ENCODE peak calls at places on chromosome 4, in eight cellular contexts. One of them, this sample, is unnamed.
A peak's percentile ranks its signal among the peaks of the same experiment; 100 is the strongest.

GRCh38 chr4:132709024-132709423 is 440.1 kb upstream of the PCDH10 start:
- DNase-seq in right lobe of liver: no peak
- DNase-seq in transverse colon: no peak
- DNase-seq in IMR-90: no peak
- DNase-seq in stomach: no peak
- DNase-seq in thyroid gland: no peak
- DNase-seq in gastrocnemius medialis: no peak
- DNase-seq in body of pancreas: no peak
- DNase-seq in this sample: no peak

GRCh38 chr4:39548425-39549067 is 21.3 kb upstream of the UGDH start:
- DNase-seq in right lobe of liver: no peak
- DNase-seq in transverse colon: no peak
- DNase-seq in IMR-90: peak; percentile 45
- DNase-seq in gastrocnemius medialis: no peak
- DNase-seq in body of pancreas: no peak
- DNase-seq in stomach: no peak
- DNase-seq in thyroid gland: no peak
- DNase-seq in this sample: no peak

GRCh38 chr4:13543648-13544555 is at the start of gene NKX3-2:
- DNase-seq in thyroid gland: no peak
- DNase-seq in body of pancreas: no peak
- DNase-seq in right lobe of liver: no peak
- DNase-seq in transverse colon: no peak
- DNase-seq in gastrocnemius medialis: no peak
- DNase-seq in stomach: no peak
- DNase-seq in IMR-90: peak; percentile 20
- DNase-seq in this sample: no peak

GRCh38 chr4:147078875-147079658 is 133.4 kb upstream of the TTC29 start:
- DNase-seq in IMR-90: no peak
- DNase-seq in stomach: no peak
- DNase-seq in transverse colon: no peak
- DNase-seq in thyroid gland: peak; percentile 39
- DNase-seq in gastrocnemius medialis: no peak
- DNase-seq in right lobe of liver: no peak
- DNase-seq in body of pancreas: no peak
- DNase-seq in this sample: peak; percentile 25

GRCh38 chr4:142265536-142265935 is 580.6 kb downstream of the INPP4B start:
- DNase-seq in body of pancreas: peak; percentile 22
- DNase-seq in IMR-90: peak; percentile 75
- DNase-seq in thyroid gland: no peak
- DNase-seq in transverse colon: no peak
- DNase-seq in right lobe of liver: no peak
- DNase-seq in gastrocnemius medialis: peak; percentile 69
- DNase-seq in stomach: no peak
- DNase-seq in this sample: no peak

GRCh38 chr4:14184265-14184664 is 556.7 kb upstream of the BOD1L1 start:
- DNase-seq in gastrocnemius medialis: no peak
- DNase-seq in transverse colon: no peak
- DNase-seq in thyroid gland: no peak
- DNase-seq in IMR-90: peak; percentile 16
- DNase-seq in body of pancreas: no peak
- DNase-seq in right lobe of liver: no peak
- DNase-seq in stomach: no peak
- DNase-seq in this sample: no peak

GRCh38 chr4:108943371-108943770 is 180.5 kb upstream of the ETNPPL start:
- DNase-seq in body of pancreas: no peak
- DNase-seq in IMR-90: no peak
- DNase-seq in thyroid gland: no peak
- DNase-seq in gastrocnemius medialis: no peak
- DNase-seq in transverse colon: no peak
- DNase-seq in right lobe of liver: no peak
- DNase-seq in stomach: no peak
- DNase-seq in this sample: no peak

GRCh38 chr4:107647591-107647990 is 72.4 kb downstream of the PAPSS1 start:
- DNase-seq in transverse colon: no peak
- DNase-seq in IMR-90: peak; percentile 6
- DNase-seq in thyroid gland: no peak
- DNase-seq in right lobe of liver: no peak
- DNase-seq in body of pancreas: no peak
- DNase-seq in stomach: no peak
- DNase-seq in gastrocnemius medialis: no peak
- DNase-seq in this sample: no peak

GRCh38 chr4:76488905-76489798 is 54.1 kb downstream of the SHROOM3 start:
- DNase-seq in right lobe of liver: no peak
- DNase-seq in thyroid gland: no peak
- DNase-seq in stomach: no peak
- DNase-seq in IMR-90: peak; percentile 14
- DNase-seq in body of pancreas: no peak
- DNase-seq in transverse colon: no peak
- DNase-seq in gastrocnemius medialis: no peak
- DNase-seq in this sample: no peak

DNA sequence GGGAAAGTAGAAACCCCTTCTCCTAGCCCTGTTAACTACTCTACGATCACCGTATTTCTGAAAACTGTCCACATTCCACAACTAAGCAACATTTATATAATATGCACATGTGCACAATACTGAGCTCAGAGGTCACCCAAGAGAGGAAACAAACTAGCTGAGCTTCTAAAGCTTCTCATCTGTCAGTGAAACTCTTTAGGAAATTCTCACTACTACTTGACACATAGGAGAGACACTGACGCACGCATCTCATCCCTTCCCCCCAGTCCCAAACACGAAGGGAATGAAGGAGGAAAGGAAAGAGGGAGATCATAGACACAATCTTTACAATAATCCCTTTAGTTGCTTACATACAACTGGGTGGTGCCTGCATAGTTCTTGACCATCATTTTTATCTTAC is 56.3 kb downstream of the METTL14 start:
- DNase-seq in stomach: no peak
- DNase-seq in body of pancreas: no peak
- DNase-seq in thyroid gland: no peak
- DNase-seq in right lobe of liver: no peak
- DNase-seq in IMR-90: peak; percentile 42
- DNase-seq in gastrocnemius medialis: no peak
- DNase-seq in transverse colon: no peak
- DNase-seq in this sample: no peak
- H3K27ac ChIP-seq in stomach: peak overlapping the region; percentile 24
- H3K27ac ChIP-seq in body of pancreas: no peak overlapping the region
- H3K27ac ChIP-seq in thyroid gland: no peak overlapping the region
- H3K27ac ChIP-seq in right lobe of liver: peak overlapping the region; percentile 42
- H3K27ac ChIP-seq in IMR-90: peak overlapping the region; percentile 62
- H3K27ac ChIP-seq in gastrocnemius medialis: peak overlapping the region; percentile 30
- H3K27ac ChIP-seq in transverse colon: peak overlapping the region; percentile 73
- H3K27ac ChIP-seq in this sample: peak overlapping the region; percentile 53

GRCh38 chr4:1230971-1231636 is 17.8 kb downstream of the CTBP1 start:
- DNase-seq in thyroid gland: no peak
- DNase-seq in IMR-90: no peak
- DNase-seq in body of pancreas: no peak
- DNase-seq in gastrocnemius medialis: no peak
- DNase-seq in right lobe of liver: no peak
- DNase-seq in transverse colon: no peak
- DNase-seq in stomach: no peak
- DNase-seq in this sample: no peak
- TF ChIP-seq POLR2A in thyroid gland: no peak
- TF ChIP-seq POLR2A in IMR-90: no peak
- TF ChIP-seq POLR2A in body of pancreas: no peak
- TF ChIP-seq POLR2A in gastrocnemius medialis: no peak
- TF ChIP-seq POLR2A in right lobe of liver: no peak
- TF ChIP-seq POLR2A in transverse colon: no peak
- TF ChIP-seq POLR2A in stomach: no peak
- TF ChIP-seq POLR2A in this sample: no peak

GRCh38 chr4:181291615-181292014 is 951.6 kb upstream of the TENM3 start:
- DNase-seq in transverse colon: no peak
- DNase-seq in thyroid gland: no peak
- DNase-seq in IMR-90: no peak
- DNase-seq in right lobe of liver: no peak
- DNase-seq in stomach: no peak
- DNase-seq in gastrocnemius medialis: no peak
- DNase-seq in body of pancreas: no peak
- DNase-seq in this sample: no peak

GRCh38 chr4:181293541-181293940 is 949.7 kb upstream of the TENM3 start:
- DNase-seq in right lobe of liver: no peak
- DNase-seq in transverse colon: no peak
- DNase-seq in stomach: no peak
- DNase-seq in thyroid gland: no peak
- DNase-seq in IMR-90: no peak
- DNase-seq in gastrocnemius medialis: no peak
- DNase-seq in body of pancreas: no peak
- DNase-seq in this sample: no peak

GRCh38 chr4:181289203-181289602 is 954.0 kb upstream of the TENM3 start:
- DNase-seq in gastrocnemius medialis: no peak
- DNase-seq in right lobe of liver: no peak
- DNase-seq in stomach: no peak
- DNase-seq in transverse colon: no peak
- DNase-seq in IMR-90: no peak
- DNase-seq in thyroid gland: no peak
- DNase-seq in body of pancreas: no peak
- DNase-seq in this sample: no peak

GRCh38 chr4:181294421-181294820 is 948.8 kb upstream of the TENM3 start:
- DNase-seq in transverse colon: no peak
- DNase-seq in stomach: no peak
- DNase-seq in body of pancreas: no peak
- DNase-seq in thyroid gland: no peak
- DNase-seq in right lobe of liver: no peak
- DNase-seq in gastrocnemius medialis: no peak
- DNase-seq in IMR-90: no peak
- DNase-seq in this sample: no peak

GRCh38 chr4:181293014-181293413 is 950.2 kb upstream of the TENM3 start:
- DNase-seq in body of pancreas: no peak
- DNase-seq in thyroid gland: no peak
- DNase-seq in gastrocnemius medialis: no peak
- DNase-seq in transverse colon: no peak
- DNase-seq in IMR-90: no peak
- DNase-seq in stomach: no peak
- DNase-seq in right lobe of liver: no peak
- DNase-seq in this sample: no peak
- H3K4me3 ChIP-seq in body of pancreas: no peak overlapping the region
- H3K4me3 ChIP-seq in thyroid gland: no peak overlapping the region
- H3K4me3 ChIP-seq in gastrocnemius medialis: no peak overlapping the region
- H3K4me3 ChIP-seq in transverse colon: no peak overlapping the region
- H3K4me3 ChIP-seq in IMR-90: no peak overlapping the region
- H3K4me3 ChIP-seq in stomach: no peak overlapping the region
- H3K4me3 ChIP-seq in right lobe of liver: no peak overlapping the region
- H3K4me3 ChIP-seq in this sample: no peak overlapping the region

DNA sequence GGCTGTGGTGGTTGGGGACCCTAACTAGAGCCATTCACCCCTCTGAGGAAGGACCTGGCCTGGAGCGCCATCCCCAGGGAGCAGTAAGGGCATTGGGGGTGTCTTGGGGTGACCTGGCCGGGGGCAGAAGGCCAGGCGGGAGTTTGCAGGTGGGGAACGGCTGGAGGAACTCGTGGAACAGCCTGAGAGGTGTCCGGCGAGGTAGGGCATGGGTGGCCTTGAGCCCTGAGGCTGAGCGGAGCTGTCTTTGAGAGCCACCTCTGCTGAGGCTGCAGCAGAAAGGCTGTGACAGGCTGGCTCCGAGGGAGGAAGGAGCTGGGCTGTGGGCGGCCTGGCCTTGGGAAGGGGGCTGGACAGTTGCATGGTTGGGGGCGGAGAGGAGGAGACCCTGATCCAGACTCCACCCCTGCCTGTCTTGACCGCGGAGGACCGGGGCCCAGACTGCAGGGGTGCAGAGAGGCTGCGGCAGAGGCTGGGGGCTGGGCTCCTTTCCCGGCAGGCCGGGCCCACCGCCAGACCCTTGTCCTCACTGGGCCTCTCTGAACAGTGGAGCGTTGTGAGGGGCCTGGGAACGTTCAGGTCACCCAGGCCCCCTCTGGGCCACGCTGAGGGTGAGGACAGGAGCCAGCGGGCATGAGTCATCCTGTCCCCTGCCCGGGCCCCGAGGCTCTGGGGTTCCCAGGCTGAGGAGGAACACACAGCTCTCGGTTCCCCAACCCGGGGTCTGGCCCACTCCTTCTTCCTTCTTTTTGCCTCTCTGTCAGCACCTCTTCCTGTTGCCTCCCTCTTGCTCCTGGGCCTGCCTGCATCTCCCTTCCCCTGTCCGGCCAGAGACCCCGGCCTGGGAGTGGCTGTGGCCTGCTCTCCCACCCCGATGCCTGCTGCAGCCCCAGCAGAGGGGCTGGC is 8.1 kb downstream of the SH3BP2 start:
- DNase-seq in stomach: peak; percentile 62
- DNase-seq in transverse colon: peak; percentile 70
- DNase-seq in thyroid gland: peak; percentile 85
- DNase-seq in IMR-90: peak; percentile 37
- DNase-seq in gastrocnemius medialis: peak; percentile 56
- DNase-seq in body of pancreas: peak; percentile 48
- DNase-seq in right lobe of liver: peak; percentile 86
- DNase-seq in this sample: peak; percentile 51
- H3K27ac ChIP-seq in stomach: peak overlapping the region; percentile 92
- H3K27ac ChIP-seq in transverse colon: peak overlapping the region; percentile 84
- H3K27ac ChIP-seq in thyroid gland: peak overlapping the region; percentile 75
- H3K27ac ChIP-seq in IMR-90: peak overlapping the region; percentile 94
- H3K27ac ChIP-seq in gastrocnemius medialis: peak overlapping the region; percentile 57
- H3K27ac ChIP-seq in body of pancreas: peak overlapping the region; percentile 70
- H3K27ac ChIP-seq in right lobe of liver: peak overlapping the region; percentile 54
- H3K27ac ChIP-seq in this sample: peak overlapping the region; percentile 74

DNA sequence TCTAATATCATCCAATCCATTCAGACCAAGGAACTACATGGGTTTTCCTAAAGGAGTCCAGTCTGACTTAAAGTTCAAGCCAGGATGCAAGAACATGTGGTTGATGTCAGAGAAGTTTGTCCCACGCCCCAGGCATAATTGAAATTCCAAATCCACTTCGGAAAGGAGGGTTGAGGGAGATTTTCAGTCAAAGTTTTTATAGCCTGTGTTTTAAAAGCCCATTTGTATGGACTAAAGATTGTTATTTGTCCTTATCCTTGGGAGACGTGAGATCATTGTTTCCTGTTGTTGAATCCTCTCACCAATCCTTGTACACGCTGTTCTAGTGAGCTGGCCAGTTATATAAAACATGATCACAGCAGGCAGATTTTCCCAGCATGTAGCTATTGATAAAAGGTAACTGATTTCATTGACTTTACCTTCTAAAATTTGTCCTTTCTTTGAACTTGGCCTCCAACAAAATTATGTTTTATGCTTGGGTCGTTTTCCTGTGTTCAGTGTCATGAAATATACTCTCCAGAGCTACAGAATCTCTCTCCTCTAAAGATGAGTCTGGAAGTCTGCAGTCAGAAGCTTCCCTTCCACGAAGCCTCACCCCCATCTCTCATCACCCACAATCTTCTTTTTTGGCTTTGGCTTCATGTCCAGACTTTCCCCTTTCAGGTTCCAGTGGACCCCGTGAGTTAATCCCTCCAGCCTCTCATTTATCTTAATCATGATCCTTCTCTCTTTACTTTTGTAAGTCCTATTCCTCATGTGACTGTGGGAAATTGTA is 92.9 kb downstream of the ATP10D start:
- DNase-seq in body of pancreas: no peak
- DNase-seq in thyroid gland: no peak
- DNase-seq in transverse colon: no peak
- DNase-seq in gastrocnemius medialis: no peak
- DNase-seq in right lobe of liver: no peak
- DNase-seq in IMR-90: peak; percentile 17
- DNase-seq in stomach: no peak
- DNase-seq in this sample: no peak
- TF ChIP-seq POLR2A in body of pancreas: no peak
- TF ChIP-seq POLR2A in thyroid gland: no peak
- TF ChIP-seq POLR2A in transverse colon: no peak
- TF ChIP-seq POLR2A in gastrocnemius medialis: peak; percentile 42
- TF ChIP-seq POLR2A in right lobe of liver: no peak
- TF ChIP-seq POLR2A in IMR-90: no peak
- TF ChIP-seq POLR2A in stomach: no peak
- TF ChIP-seq POLR2A in this sample: peak; percentile 45